ENCODE peak calls at places on chromosomes 16 and 17, in four cellular contexts. W is dorsolateral prefrontal cortex, Q is T-helper 2 cell, K is T-cell. T is an unnamed sample.
A peak's percentile ranks its signal among the peaks of the same experiment; 100 is the strongest.

GRCh38 chr17:58965221-58965620 is 141.5 kb downstream of the TRIM37 start:
- DNase-seq in W (no peak), Q (no peak), K (no peak), T (no peak)

GRCh38 chr16:67923414-67924127 is 8.1 kb downstream of the CTRL start:
- DNase-seq in W (no peak), Q (no peak), K (no peak), T (no peak)

GRCh38 chr17:31597646-31598387 is 206.3 kb downstream of the RAB11FIP4 start:
- DNase-seq in W (no peak), Q (no peak), K (no peak), T (no peak)

GRCh38 chr16:180101-180920 is at the start of gene HBQ1:
- DNase-seq in W (no peak), Q (no peak), K (no peak), T (no peak)

GRCh38 chr17:66032082-66032712 is 159.7 kb downstream of the CEP112 start:
- DNase-seq in W (no peak), Q (no peak), K (no peak), T (no peak)

GRCh38 chr16:66081967-66082366 is 284.5 kb upstream of the CDH5 start:
- DNase-seq in W (no peak), Q (no peak), K (no peak), T (no peak)

GRCh38 chr17:64536913-64537312 is 30.1 kb downstream of the CEP95 start:
- DNase-seq in W (no peak), Q (no peak), K (no peak), T (no peak)

GRCh38 chr17:48541036-48541573 is 3.8 kb downstream of the HOXB2 start:
- DNase-seq in W (no peak), Q (no peak), K (no peak), T (no peak)

GRCh38 chr17:79324219-79324618 is 249.6 kb downstream of the ENGASE start:
- DNase-seq in W (no peak), Q (no peak), K (no peak), T (no peak)

GRCh38 chr17:54900457-54901229 is at the start of gene TOM1L1:
- DNase-seq in W (no peak), Q (no peak), K (no peak), T (no peak)

GRCh38 chr17:71085238-71086033 is 916.1 kb downstream of the KCNJ2 start:
- DNase-seq in W (no peak), Q (no peak), K (no peak), T (no peak)

GRCh38 chr16:88725609-88726407 is 19.5 kb downstream of the CTU2 start:
- DNase-seq in W (no peak), Q (no peak), K (no peak), T (no peak)

GRCh38 chr16:16120382-16121184 is 102.7 kb downstream of the ABCC6 start:
- DNase-seq in W (peak; percentile 76), Q (no peak), K (no peak), T (peak; percentile 67)

GRCh38 chr16:31141489-31142108 is 6.1 kb upstream of the PRSS8 start:
- DNase-seq in W (no peak), Q (no peak), K (no peak), T (peak; percentile 81)

GRCh38 chr16:31118223-31119155 is 1.0 kb downstream of the KAT8 start:
- DNase-seq in W (no peak), Q (no peak), K (no peak), T (no peak)

GRCh38 chr17:559699-560378 is 154.8 kb downstream of the VPS53 start:
- DNase-seq in W (no peak), Q (no peak), K (no peak), T (no peak)

GRCh38 chr16:88773812-88774291 is 11.2 kb downstream of the PIEZO1 start:
- DNase-seq in W (no peak), Q (no peak), K (no peak), T (no peak)

GRCh38 chr17:50817838-50818237 is 17.5 kb upstream of the WFIKKN2 start:
- DNase-seq in W (no peak), Q (no peak), K (no peak), T (no peak)